ENCODE peak calls at places on chromosomes 1 and 21, in five cellular contexts. O, Y, U, B and Z are unnamed samples. For H3K27me3, the result is how much of the 10 kb centered on the place peaks cover.

GRCh38 chr1:32503153-32503552 is 36.1 kb upstream of the ZBTB8A start:
- DNase-seq in U (no peak), Y (no peak), O (no peak), B (no peak), Z (no peak)

GRCh38 chr1:44237721-44238457 is 24.6 kb downstream of the DMAP1 start:
- DNase-seq in Y (peak), B (no peak), U (peak), O (peak), Z (peak)

GRCh38 chr1:162633327-162633762 is 1.1 kb downstream of the DDR2 start:
- DNase-seq in B (no peak), U (peak), O (no peak), Y (no peak), Z (peak)

GRCh38 chr1:52423771-52424170 is 19.4 kb downstream of the PRPF38A start:
- DNase-seq in B (no peak), O (no peak), U (no peak), Y (peak), Z (no peak)

GRCh38 chr1:206600527-206600926 is 11.7 kb downstream of the EIF2D start:
- DNase-seq in U (no peak), B (no peak), Y (no peak), O (no peak), Z (no peak)

GRCh38 chr21:44810829-44811228 is 7.0 kb downstream of the SUMO3 start:
- DNase-seq in B (no peak), Y (no peak), U (no peak), O (no peak), Z (no peak)

GRCh38 chr1:210730023-210730422 is 401.3 kb downstream of the HHAT start:
- DNase-seq in B (no peak), Y (no peak), U (no peak), O (no peak), Z (no peak)

GRCh38 chr1:70034403-70034802 is 171.0 kb downstream of the LRRC40 start:
- DNase-seq in U (peak), O (peak), Y (peak), B (peak), Z (no peak)

GRCh38 chr21:42443181-42443785 is 39.6 kb downstream of the UBASH3A start:
- DNase-seq in O (no peak), B (no peak), Y (no peak), U (no peak), Z (no peak)
- H3K27me3 ChIP-seq in O (under half), B (under half), Y (under half), U (under half), Z (under half)

GRCh38 chr1:33548319-33548718 is 75.9 kb downstream of the ZSCAN20 start:
- DNase-seq in Y (no peak), U (no peak), B (no peak), O (no peak), Z (no peak)

GRCh38 chr1:33547574-33547973 is 75.1 kb downstream of the ZSCAN20 start:
- DNase-seq in O (no peak), U (no peak), B (no peak), Y (no peak), Z (no peak)

GRCh38 chr1:33548721-33549120 is 76.3 kb downstream of the ZSCAN20 start:
- DNase-seq in O (no peak), B (no peak), Y (no peak), U (no peak), Z (no peak)
- H3K27me3 ChIP-seq in O (under half), B (under half), Y (under half), U (under half), Z (under half)

GRCh38 chr21:38297193-38297592 is 40.4 kb downstream of the KCNJ15 start:
- DNase-seq in U (peak), O (no peak), B (peak), Y (peak), Z (no peak)

GRCh38 chr21:38299651-38300050 is 42.9 kb downstream of the KCNJ15 start:
- DNase-seq in O (no peak), B (no peak), U (no peak), Y (no peak), Z (no peak)

GRCh38 chr21:38297871-38298270 is 41.1 kb downstream of the KCNJ15 start:
- DNase-seq in O (no peak), B (no peak), U (no peak), Y (no peak), Z (no peak)

GRCh38 chr21:38300180-38300579 is 43.4 kb downstream of the KCNJ15 start:
- DNase-seq in O (no peak), U (no peak), B (no peak), Y (no peak), Z (no peak)

DNA sequence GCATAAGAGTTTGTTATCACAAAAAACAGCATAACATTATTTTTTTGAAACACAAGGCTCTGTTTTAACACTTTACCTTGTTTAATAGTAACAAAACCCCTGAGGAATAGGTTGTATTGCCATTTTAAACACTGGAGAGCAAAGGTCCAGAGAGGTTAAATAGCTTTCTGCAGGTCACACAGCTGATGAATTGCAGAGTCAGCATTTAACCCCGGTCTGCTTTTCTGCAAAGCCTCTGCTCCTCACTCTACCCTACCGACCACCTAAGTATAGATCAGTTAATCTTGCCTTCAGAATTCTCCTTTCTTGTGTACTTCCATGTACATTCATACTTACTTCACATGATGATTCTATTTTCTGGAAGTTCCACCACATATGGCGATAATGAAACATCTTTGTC is 42.0 kb downstream of the KCNJ15 start:
- DNase-seq in B (no peak), O (no peak), Y (no peak), U (no peak), Z (no peak)
- H3K27me3 ChIP-seq in B (under half), O (under half), Y (under half), U (under half), Z (under half)

DNA sequence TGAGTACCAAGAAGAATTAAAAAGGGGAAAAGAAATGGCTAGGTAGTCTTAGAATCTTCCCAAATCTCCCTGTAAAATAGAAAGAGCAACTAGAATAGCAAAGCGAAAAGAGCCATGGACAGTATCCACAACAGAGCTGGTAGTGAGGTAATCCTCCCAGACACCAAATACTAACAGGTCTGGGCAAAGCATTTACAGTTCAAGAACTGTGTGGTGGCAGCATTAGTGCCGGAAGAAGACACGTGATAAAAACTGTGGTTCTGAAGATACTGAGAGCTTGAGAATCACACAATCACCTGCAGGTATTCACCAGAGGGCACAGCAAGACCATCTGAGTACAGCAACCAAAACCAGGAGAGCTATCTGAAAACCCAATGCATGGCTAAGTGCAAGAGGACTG is 31.8 kb upstream of the OLIG2 start:
- DNase-seq in Y (no peak), B (peak), U (no peak), O (no peak), Z (no peak)
- H3K27me3 ChIP-seq in Y (under half), B (under half), U (under half), O (under half), Z (under half)

GRCh38 chr1:22350987-22351756 is 100.5 kb upstream of the ZBTB40 start:
- DNase-seq in B (no peak), Y (no peak), O (peak), U (no peak), Z (no peak)

GRCh38 chr1:22351757-22352080 is 99.9 kb upstream of the ZBTB40 start:
- DNase-seq in O (peak), Y (no peak), U (no peak), B (no peak), Z (no peak)

GRCh38 chr1:22349302-22350043 is 102.2 kb upstream of the ZBTB40 start:
- DNase-seq in Y (no peak), B (no peak), O (no peak), U (no peak), Z (no peak)

GRCh38 chr1:22350171-22350961 is 101.3 kb upstream of the ZBTB40 start:
- DNase-seq in U (no peak), B (no peak), O (peak), Y (no peak), Z (no peak)

GRCh38 chr1:22352896-22353295 is 98.8 kb upstream of the ZBTB40 start:
- DNase-seq in Y (no peak), B (no peak), O (no peak), U (no peak), Z (no peak)
- H3K27me3 ChIP-seq in Y (under half), B (under half), O (under half), U (under half), Z (under half)

GRCh38 chr1:212637902-212638301 is 29.3 kb downstream of the ATF3 start:
- DNase-seq in B (no peak), Y (no peak), O (no peak), U (no peak), Z (no peak)
- H3K27me3 ChIP-seq in B (under half), Y (under half), O (under half), U (under half), Z (under half)

GRCh38 chr1:36769886-36770830 is 264.2 kb downstream of the GRIK3 start:
- DNase-seq in Y (no peak), B (no peak), O (no peak), U (no peak), Z (no peak)

GRCh38 chr1:36766481-36766880 is 267.8 kb downstream of the GRIK3 start:
- DNase-seq in Y (no peak), B (no peak), U (no peak), O (no peak), Z (no peak)

GRCh38 chr1:36771222-36771621 is 263.1 kb downstream of the GRIK3 start:
- DNase-seq in Y (no peak), B (no peak), U (no peak), O (peak), Z (no peak)

GRCh38 chr1:36765785-36766300 is 268.5 kb downstream of the GRIK3 start:
- DNase-seq in B (no peak), Y (no peak), U (no peak), O (peak), Z (no peak)

DNA sequence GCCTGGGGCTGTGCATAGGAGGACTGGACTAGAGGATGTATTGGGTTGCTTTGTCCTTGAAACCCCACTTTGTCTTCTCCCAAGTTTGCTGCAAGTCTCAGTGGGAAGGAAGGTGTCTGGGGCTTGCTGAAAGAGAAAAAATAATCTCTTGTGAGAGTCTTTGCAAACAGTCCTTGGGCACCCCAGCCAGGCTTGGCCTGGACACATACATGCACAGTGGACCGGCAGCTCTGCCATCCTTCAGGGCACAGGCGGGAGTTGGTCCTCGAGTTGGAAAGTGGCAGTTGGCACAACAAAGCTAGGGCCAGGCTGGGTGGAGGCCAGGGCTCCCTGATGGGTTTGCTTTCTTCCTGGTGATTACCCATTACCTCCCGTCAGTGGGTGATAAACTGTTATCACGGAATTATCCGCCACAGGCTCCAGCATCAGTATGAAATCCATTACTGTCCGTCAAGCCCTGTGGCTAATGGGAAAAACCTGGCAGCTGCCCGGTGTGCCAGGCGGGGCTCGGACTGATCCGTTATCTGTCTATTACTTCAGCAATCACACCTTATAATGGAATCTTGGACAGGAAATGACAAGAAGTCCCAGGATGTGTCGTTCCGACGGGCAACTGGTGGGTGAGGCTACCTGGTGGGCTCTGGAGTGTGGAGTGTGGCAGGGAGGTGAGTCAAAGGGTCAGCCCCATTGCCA is 265.7 kb downstream of the GRIK3 start:
- DNase-seq in O (no peak), U (no peak), B (no peak), Y (no peak), Z (no peak)
- H3K27me3 ChIP-seq in O (under half), U (under half), B (under half), Y (under half), Z (under half)

GRCh38 chr1:168146160-168146539 is 9.4 kb upstream of the GPR161 start:
- DNase-seq in O (no peak), B (no peak), Y (no peak), U (no peak), Z (no peak)
- H3K27me3 ChIP-seq in O (under half), B (under half), Y (under half), U (under half), Z (under half)

DNA sequence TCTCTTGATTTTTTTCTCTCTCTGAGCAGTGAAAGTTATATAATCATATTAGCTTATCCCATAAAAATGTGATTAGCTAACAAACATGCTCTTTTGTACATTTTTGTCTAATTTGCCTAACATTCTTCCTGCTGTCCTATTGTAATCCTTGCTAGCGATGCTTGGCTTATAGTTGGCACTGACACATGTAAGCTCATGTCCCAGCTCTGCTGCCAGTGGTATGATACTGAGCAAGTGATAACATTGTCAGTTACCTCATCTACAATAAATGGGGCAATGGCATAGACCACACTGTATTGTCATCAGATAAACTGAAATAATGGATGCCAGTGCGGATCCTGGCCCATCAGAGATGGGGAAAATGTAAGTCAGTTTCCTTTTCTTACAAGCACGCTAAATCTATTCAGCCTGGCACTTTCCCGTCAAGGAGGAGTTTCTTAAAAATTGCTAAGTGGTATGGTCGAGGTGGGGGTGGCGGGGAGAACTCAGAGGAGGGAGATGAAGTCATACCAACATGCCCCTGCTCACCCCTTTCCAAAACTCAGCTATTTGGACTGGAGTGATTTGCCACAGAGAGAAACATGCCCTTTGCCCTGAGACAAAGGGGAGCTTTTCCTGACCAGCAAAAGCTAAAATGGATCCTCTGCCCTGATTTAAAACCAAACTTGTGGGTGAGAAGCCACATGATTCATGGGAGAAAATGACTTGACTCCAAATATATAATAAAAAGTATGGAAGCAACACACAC is 1.3 kb downstream of the FYB2 start:
- DNase-seq in Y (no peak), B (no peak), O (no peak), U (no peak), Z (no peak)
- H3K27me3 ChIP-seq in Y (under half), B (under half), O (under half), U (under half), Z (under half)